ENCODE peak calls at places on chromosomes 16 and 17, in four cellular contexts. B is K562, J is GM12878, U is HepG2. X is an unnamed sample.

GRCh38 chr16:69089091-69089912 is 16.2 kb upstream of the HAS3 start:
- DNase-seq in B (peak), J (peak), U (peak), X (peak)

GRCh38 chr16:24208710-24209109 is 47.4 kb upstream of the CACNG3 start:
- DNase-seq in B (no peak), J (no peak), U (no peak), X (peak)

GRCh38 chr17:27491713-27492190 is 35.5 kb downstream of the KSR1 start:
- DNase-seq in B (peak), J (no peak), U (no peak), X (no peak)

GRCh38 chr16:46713634-46714033 is 24.2 kb downstream of the ORC6 start:
- DNase-seq in B (no peak), J (no peak), U (no peak), X (no peak)

GRCh38 chr17:19723967-19724366 is 7.6 kb upstream of the SLC47A2 start:
- DNase-seq in B (no peak), J (no peak), U (no peak), X (no peak)

GRCh38 chr17:48026503-48027321 is 10.9 kb downstream of the COPZ2 start:
- DNase-seq in B (peak), J (peak), U (peak), X (peak)

GRCh38 chr17:67283727-67284516 is 38.9 kb upstream of the HELZ start:
- DNase-seq in B (no peak), J (no peak), U (no peak), X (no peak)

GRCh38 chr16:68732068-68732680 is 4.9 kb upstream of the CDH1 start:
- DNase-seq in B (peak), J (no peak), U (peak), X (peak)

GRCh38 chr17:76271669-76272540 is 6.8 kb downstream of the UBALD2 start:
- DNase-seq in B (peak), J (peak), U (no peak), X (peak)

GRCh38 chr17:83031321-83031945 is 48.0 kb upstream of the METRNL start:
- DNase-seq in B (no peak), J (no peak), U (no peak), X (no peak)

GRCh38 chr16:11354733-11355574 is 9.7 kb downstream of the RMI2 start:
- DNase-seq in B (no peak), J (peak), U (no peak), X (no peak)

GRCh38 chr17:71423871-71424546 is 696.8 kb upstream of the SOX9 start:
- DNase-seq in B (no peak), J (no peak), U (no peak), X (no peak)

GRCh38 chr17:59410049-59410437 is 78.6 kb downstream of the YPEL2 start:
- DNase-seq in B (no peak), J (no peak), U (no peak), X (no peak)

DNA sequence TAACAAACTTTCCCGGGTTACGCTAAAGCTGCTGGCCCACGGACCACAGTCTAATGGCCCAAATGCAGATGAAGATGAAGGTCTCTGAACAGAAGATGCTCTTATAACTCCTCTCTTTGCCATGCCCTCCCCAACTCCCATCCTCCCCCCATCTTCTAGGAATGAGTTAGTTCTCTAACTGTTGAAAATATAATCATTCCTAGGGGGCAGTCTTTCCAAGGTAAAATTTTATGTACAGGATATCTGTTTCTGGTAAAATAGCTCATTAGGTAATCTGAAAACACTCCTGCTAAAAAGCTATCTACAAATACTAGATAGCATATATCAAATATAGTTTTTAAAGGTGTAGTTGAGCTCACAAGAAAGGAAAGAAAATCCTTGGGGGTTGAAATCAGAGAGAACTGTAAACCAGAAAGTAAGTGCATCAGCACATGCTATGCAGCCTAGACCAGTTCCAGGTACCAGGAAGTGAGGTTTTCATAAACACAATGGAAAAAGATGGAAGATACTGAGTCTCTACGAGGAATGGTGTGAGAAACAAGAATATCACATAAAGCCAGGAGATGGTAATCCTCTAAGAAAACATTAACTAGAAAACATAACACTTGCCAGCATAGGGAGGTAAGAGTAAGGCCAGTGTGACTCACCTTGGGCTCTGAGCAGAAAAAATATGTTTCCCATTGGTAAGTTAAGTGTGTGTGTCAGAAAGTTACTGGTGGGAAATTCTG is 38.1 kb downstream of the CMC2 start:
- DNase-seq in B (no peak), J (no peak), U (no peak), X (no peak)
- TF ChIP-seq ETV6 in B (no peak), J (no peak), U (no peak), X (no peak)

DNA sequence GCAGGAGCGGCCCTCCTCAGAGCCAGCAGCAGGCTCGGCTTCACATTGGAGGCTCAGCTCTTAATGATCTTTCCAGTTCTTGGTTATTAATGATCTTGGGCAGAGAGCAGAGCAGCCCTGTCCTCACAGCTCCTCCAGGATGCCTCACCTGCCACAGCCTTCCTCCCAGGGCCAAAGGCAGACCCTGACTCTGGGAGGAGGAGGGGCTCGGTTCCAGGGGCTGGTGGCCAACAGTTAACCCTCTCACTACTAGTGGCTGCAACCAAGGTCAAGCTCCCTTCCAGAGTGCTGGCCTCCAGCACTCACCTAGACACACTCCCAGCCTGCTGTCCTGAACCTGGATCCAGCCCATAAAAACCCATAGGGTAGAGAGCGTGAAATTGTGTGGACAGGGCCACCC is 19.2 kb downstream of the GRIN2C start:
- DNase-seq in B (no peak), J (no peak), U (no peak), X (no peak)
- TF ChIP-seq ETV6 in B (no peak), J (no peak), U (no peak), X (no peak)

GRCh38 chr16:88968589-88969280 is 8.3 kb downstream of the CBFA2T3 start:
- DNase-seq in B (no peak), J (no peak), U (no peak), X (no peak)

GRCh38 chr16:88970539-88971065 is 6.4 kb downstream of the CBFA2T3 start:
- DNase-seq in B (no peak), J (no peak), U (no peak), X (no peak)

GRCh38 chr16:88969361-88969831 is 7.6 kb downstream of the CBFA2T3 start:
- DNase-seq in B (no peak), J (no peak), U (no peak), X (no peak)

GRCh38 chr16:88971371-88972097 is 5.5 kb downstream of the CBFA2T3 start:
- DNase-seq in B (no peak), J (peak), U (no peak), X (no peak)

DNA sequence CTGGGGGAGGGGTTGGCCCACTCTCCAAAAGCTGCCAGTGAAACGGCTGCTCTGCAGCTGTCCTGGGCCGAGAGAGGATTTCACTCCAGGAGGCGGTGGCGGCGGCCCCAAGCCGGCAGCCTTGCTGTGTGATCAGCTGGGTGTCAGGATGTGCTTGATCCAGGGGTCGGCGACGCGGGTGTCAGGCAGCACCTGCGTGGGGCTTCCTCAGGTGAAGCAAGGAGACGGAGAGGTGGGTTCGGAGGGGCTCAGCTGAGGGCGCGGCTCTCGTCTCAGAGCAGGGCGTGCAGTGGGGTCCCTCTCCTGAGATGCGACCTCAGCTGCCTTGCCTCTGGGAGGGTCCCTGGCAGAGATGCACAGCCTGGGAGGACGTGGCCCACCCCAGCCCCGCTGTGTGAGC is 6.9 kb downstream of the CBFA2T3 start:
- DNase-seq in B (no peak), J (no peak), U (no peak), X (no peak)
- TF ChIP-seq ETV6 in B (no peak), J (no peak), U (no peak), X (no peak)

GRCh38 chr16:74560912-74561311 is 46.0 kb downstream of the GLG1 start:
- DNase-seq in B (no peak), J (no peak), U (no peak), X (no peak)
- TF ChIP-seq ETV6 in B (no peak), J (no peak), U (no peak), X (no peak)

GRCh38 chr17:956905-957304 is 22.7 kb downstream of the NXN start:
- DNase-seq in B (no peak), J (no peak), U (no peak), X (no peak)
- TF ChIP-seq ETV6 in B (no peak), J (no peak), U (no peak), X (no peak)

GRCh38 chr17:63124536-63124935 is 158.5 kb downstream of the TANC2 start:
- DNase-seq in B (no peak), J (no peak), U (no peak), X (peak)
- TF ChIP-seq ETV6 in B (no peak), J (no peak), U (no peak), X (no peak)

GRCh38 chr16:54647216-54647615 is 283.4 kb upstream of the IRX5 start:
- DNase-seq in B (no peak), J (no peak), U (no peak), X (no peak)
- TF ChIP-seq ETV6 in B (no peak), J (no peak), U (no peak), X (no peak)

GRCh38 chr17:65496801-65497200 is 64.6 kb downstream of the AXIN2 start:
- DNase-seq in B (no peak), J (no peak), U (no peak), X (no peak)

GRCh38 chr17:65489413-65490170 is 71.9 kb downstream of the AXIN2 start:
- DNase-seq in B (no peak), J (no peak), U (no peak), X (no peak)

GRCh38 chr17:65498831-65499230 is 62.6 kb downstream of the AXIN2 start:
- DNase-seq in B (no peak), J (no peak), U (no peak), X (no peak)

GRCh38 chr17:65495255-65496060 is 66.0 kb downstream of the AXIN2 start:
- DNase-seq in B (no peak), J (no peak), U (no peak), X (peak)
- TF ChIP-seq ETV6 in B (no peak), J (no peak), U (no peak), X (peak)

GRCh38 chr17:14622622-14623101 is 321.8 kb downstream of the HS3ST3B1 start:
- DNase-seq in B (no peak), J (no peak), U (no peak), X (no peak)
- TF ChIP-seq ETV6 in B (no peak), J (no peak), U (no peak), X (no peak)

DNA sequence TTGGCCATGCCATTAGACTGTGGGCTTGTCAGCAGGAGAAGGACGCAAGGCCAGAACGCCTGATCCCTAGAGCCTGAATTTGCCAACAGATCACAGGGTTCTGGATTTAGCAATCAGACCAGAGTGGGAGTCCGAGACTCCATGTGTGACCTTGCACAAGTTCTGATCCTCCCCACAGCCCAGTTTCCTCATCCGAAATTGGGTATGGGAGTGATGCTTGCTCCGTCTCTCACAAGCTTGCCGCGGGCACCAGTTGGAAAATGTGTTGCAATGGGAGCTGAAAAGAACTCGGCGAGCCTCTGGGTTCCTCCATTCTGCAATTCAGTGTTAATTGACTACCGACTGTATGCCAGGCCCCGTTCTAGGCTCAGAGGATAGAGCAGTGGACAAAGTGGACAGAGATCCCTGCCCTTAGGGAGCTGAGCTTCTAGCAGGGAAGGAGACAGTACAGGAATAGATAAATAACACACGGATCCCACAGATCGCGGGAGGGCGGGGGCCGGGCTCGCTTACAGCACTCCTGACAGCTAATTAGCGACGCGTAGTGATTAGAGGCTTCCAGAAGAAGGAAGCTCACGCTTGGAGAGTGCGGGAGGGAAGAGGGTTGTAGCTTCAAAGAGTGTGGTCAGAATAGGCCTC is 150.4 kb upstream of the CIBAR2 start:
- DNase-seq in B (no peak), J (no peak), U (no peak), X (no peak)
- TF ChIP-seq ETV6 in B (no peak), J (no peak), U (no peak), X (no peak)

X was measured in WTC11.